ENCODE peak calls at places on chromosomes 12 and 14, in four cellular contexts. I is GM23338, Z is transverse colon, P is aorta. S is an unnamed sample.

GRCh38 chr14:63371033-63371432 is 52.3 kb upstream of the GPHB5 start:
- DNase-seq in P (no peak), I (no peak), Z (no peak), S (no peak)

GRCh38 chr12:29158364-29158763 is 9.3 kb downstream of the FAR2 start:
- DNase-seq in Z (no peak), P (peak; percentile 66), I (no peak), S (no peak)

GRCh38 chr12:24728366-24728765 is 220.5 kb downstream of the BCAT1 start:
- DNase-seq in P (no peak), I (peak; percentile 50), Z (no peak), S (no peak)

GRCh38 chr12:49762468-49762847 is 21.1 kb downstream of the TMBIM6 start:
- DNase-seq in P (no peak), Z (no peak), I (peak; percentile 17), S (no peak)

GRCh38 chr12:78062781-78063180 is 232.1 kb downstream of the NAV3 start:
- DNase-seq in P (peak; percentile 42), I (no peak), Z (peak; percentile 11), S (no peak)

GRCh38 chr14:47346849-47347248 is 328.6 kb downstream of the MDGA2 start:
- DNase-seq in P (no peak), Z (no peak), I (no peak), S (no peak)

GRCh38 chr12:54182981-54183380 is 5.8 kb downstream of the SMUG1 start:
- DNase-seq in P (no peak), I (no peak), Z (no peak), S (no peak)

GRCh38 chr14:54594531-54594930 is 27.6 kb downstream of the SAMD4A start:
- DNase-seq in Z (no peak), I (no peak), P (no peak), S (no peak)

GRCh38 chr12:30977537-30978349 is 51.2 kb downstream of the TSPAN11 start:
- DNase-seq in P (no peak), Z (no peak), I (peak; percentile 54), S (no peak)

GRCh38 chr12:77392467-77392866 is 327.1 kb upstream of the E2F7 start:
- DNase-seq in Z (no peak), I (no peak), P (no peak), S (no peak)

GRCh38 chr14:73339206-73339605 is 101.9 kb downstream of the PAPLN start:
- DNase-seq in Z (no peak), I (no peak), P (no peak), S (no peak)

GRCh38 chr14:78162202-78162601 is 8.0 kb upstream of the NRXN3 start:
- DNase-seq in Z (no peak), P (no peak), I (no peak), S (no peak)

GRCh38 chr12:48973992-48974673 is 2.6 kb upstream of the WNT10B start:
- DNase-seq in Z (no peak), I (peak; percentile 81), P (peak; percentile 84), S (peak; percentile 78)

GRCh38 chr12:48779869-48780268 is 9.0 kb downstream of the ADCY6 start:
- DNase-seq in P (peak; percentile 88), Z (no peak), I (no peak), S (peak; percentile 59)

GRCh38 chr12:96077081-96077480 is 41.7 kb upstream of the LTA4H start:
- DNase-seq in I (peak; percentile 52), Z (no peak), P (no peak), S (no peak)

GRCh38 chr12:64968989-64969819 is 144.8 kb downstream of the TBC1D30 start:
- DNase-seq in I (peak; percentile 12), P (no peak), Z (no peak), S (no peak)

GRCh38 chr14:103816991-103817390 is 30.4 kb downstream of the PPP1R13B start:
- DNase-seq in P (no peak), Z (no peak), I (no peak), S (no peak)

GRCh38 chr12:70045036-70045435 is 198.2 kb upstream of the CNOT2 start:
- DNase-seq in I (no peak), P (no peak), Z (no peak), S (no peak)

GRCh38 chr14:29653303-29653702 is 274.3 kb downstream of the PRKD1 start:
- DNase-seq in P (no peak), Z (no peak), I (no peak), S (no peak)

GRCh38 chr14:32588448-32589320 is 259.6 kb downstream of the AKAP6 start:
- DNase-seq in I (peak; percentile 74), Z (no peak), P (no peak), S (no peak)

GRCh38 chr12:9870311-9870866 is 1.2 kb upstream of the CLEC2B start:
- DNase-seq in I (no peak), Z (no peak), P (no peak), S (no peak)

GRCh38 chr14:89401241-89401640 is 15.8 kb downstream of the FOXN3 start:
- DNase-seq in Z (no peak), P (no peak), I (no peak), S (no peak)

GRCh38 chr12:119475650-119476049 is 117.9 kb upstream of the TMEM233 start:
- DNase-seq in Z (no peak), P (no peak), I (no peak), S (no peak)

GRCh38 chr12:12723147-12723680 is 6.0 kb downstream of the CDKN1B start:
- DNase-seq in Z (no peak), P (no peak), I (no peak), S (no peak)

GRCh38 chr14:45204241-45204640 is 48.8 kb downstream of the MIS18BP1 start:
- DNase-seq in P (no peak), I (no peak), Z (no peak), S (no peak)

GRCh38 chr12:54882074-54882473 is 27.8 kb downstream of the MUCL1 start:
- DNase-seq in I (no peak), P (no peak), Z (no peak), S (no peak)

GRCh38 chr14:36315159-36315853 is 5.1 kb downstream of the MBIP start:
- DNase-seq in Z (no peak), P (no peak), I (peak; percentile 20), S (no peak)

GRCh38 chr12:49867580-49868341 is 24.9 kb upstream of the BCDIN3D start:
- DNase-seq in Z (no peak), P (no peak), I (no peak), S (no peak)

GRCh38 chr14:102789349-102789748 is 12.1 kb downstream of the TRAF3 start:
- DNase-seq in P (no peak), I (no peak), Z (no peak), S (no peak)

GRCh38 chr14:61589691-61590521 is 105.4 kb upstream of the HIF1A start:
- DNase-seq in I (no peak), Z (no peak), P (no peak), S (no peak)

GRCh38 chr14:61588419-61588901 is 106.9 kb upstream of the HIF1A start:
- DNase-seq in Z (no peak), I (no peak), P (peak; percentile 76), S (no peak)

GRCh38 chr14:61586539-61587396 is 108.5 kb upstream of the HIF1A start:
- DNase-seq in P (no peak), Z (no peak), I (no peak), S (no peak)

GRCh38 chr14:61585598-61586538 is 109.4 kb upstream of the HIF1A start:
- DNase-seq in Z (peak; percentile 58), I (no peak), P (peak; percentile 90), S (peak; percentile 68)

GRCh38 chr14:61587397-61587713 is 108.0 kb upstream of the HIF1A start:
- DNase-seq in I (no peak), Z (no peak), P (no peak), S (no peak)
- H3K4me1 ChIP-seq in I (no peaks in the 10 kb centered on the region), Z (peaks cover 23% of the 10 kb centered on the region), P (peaks cover 17% of the 10 kb centered on the region), S (peaks cover 9% of the 10 kb centered on the region)

DNA sequence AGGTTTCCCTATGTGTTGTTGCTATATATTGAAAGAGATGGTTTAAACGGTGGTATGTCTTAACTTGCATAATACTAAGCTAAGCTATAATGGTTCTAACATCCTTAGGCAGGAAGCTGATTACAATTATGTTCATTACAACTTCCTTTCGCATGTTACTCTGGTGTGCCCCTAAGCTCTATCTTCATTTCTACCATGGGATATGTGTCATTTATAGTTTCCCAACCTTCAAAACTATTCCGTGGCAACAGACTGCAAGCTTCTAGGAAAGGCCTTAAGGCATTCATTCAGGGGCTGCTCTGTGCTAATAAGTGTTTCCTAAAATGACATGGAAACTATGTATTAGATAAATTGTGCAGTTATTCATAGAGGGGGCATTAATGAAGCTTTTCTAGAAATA is 294.6 kb downstream of the GXYLT1 start:
- DNase-seq in Z (no peak), P (no peak), I (no peak), S (no peak)
- H3K4me1 ChIP-seq in Z (no peaks in the 10 kb centered on the region), P (no peaks in the 10 kb centered on the region), I (no peaks in the 10 kb centered on the region), S (no peaks in the 10 kb centered on the region)

GRCh38 chr12:122886161-122886560 is 9.8 kb downstream of the VPS37B start:
- DNase-seq in Z (no peak), I (no peak), P (no peak), S (no peak)

GRCh38 chr12:122886851-122887816 is 8.8 kb downstream of the VPS37B start:
- DNase-seq in Z (peak; percentile 71), I (no peak), P (no peak), S (no peak)

GRCh38 chr12:122888232-122888752 is 7.6 kb downstream of the VPS37B start:
- DNase-seq in P (no peak), I (peak; percentile 89), Z (peak; percentile 78), S (no peak)

GRCh38 chr12:122889658-122890561 is 6.0 kb downstream of the VPS37B start:
- DNase-seq in I (no peak), P (no peak), Z (no peak), S (no peak)

DNA sequence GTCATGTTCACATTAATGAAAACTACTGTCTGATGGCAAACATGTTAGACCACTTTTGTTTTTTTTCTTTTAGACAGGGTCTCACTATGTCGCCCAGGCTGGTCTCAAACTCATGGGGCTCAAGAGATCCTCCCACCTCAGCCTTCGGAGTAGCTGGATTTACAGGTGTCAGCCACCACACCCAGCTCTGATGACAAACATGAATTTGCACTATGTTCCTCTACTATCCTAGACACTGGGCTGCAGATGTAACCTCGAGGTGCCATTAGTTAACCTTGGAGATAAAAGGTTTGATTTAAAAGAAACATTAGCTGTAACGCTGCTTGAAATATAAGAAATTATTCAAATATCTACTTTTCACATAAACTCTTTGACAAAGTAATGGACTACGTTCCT is 8.1 kb downstream of the VPS37B start:
- DNase-seq in I (no peak), P (no peak), Z (no peak), S (no peak)
- H3K4me1 ChIP-seq in I (peaks cover 26% of the 10 kb centered on the region), P (peaks cover 29% of the 10 kb centered on the region), Z (peaks cover 97% of the 10 kb centered on the region), S (peaks cover 60% of the 10 kb centered on the region)

DNA sequence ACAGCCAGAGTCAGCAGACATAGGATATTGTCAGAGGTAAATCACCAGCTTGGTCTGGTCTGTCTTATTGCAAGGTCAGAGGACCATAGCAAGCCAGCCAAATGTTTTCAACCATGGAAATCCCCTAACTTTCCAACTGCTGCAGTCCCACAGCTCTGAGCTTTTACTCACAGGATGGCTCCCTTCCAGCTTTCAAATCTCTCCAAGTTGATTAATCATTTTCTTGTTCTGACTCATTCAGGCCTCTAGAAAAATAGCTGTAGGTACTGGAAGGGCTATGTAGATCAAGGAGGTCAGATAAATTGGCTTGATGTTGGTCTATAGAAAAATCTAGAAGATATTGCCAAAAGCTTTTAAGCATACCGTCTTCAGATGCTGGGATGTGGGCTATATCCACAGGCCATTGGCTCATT is 413.1 kb downstream of the RAD51B start:
- DNase-seq in I (no peak), Z (peak; percentile 39), P (peak; percentile 68), S (no peak)
- H3K4me1 ChIP-seq in I (peaks cover 29% of the 10 kb centered on the region), Z (peaks cover 47% of the 10 kb centered on the region), P (peaks cover 3% of the 10 kb centered on the region), S (peaks cover 52% of the 10 kb centered on the region)

S was measured in psoas muscle.